ENCODE peak calls at places on chromosomes 11 and 22, in eight cellular contexts. One of them, this sample, is unnamed.
A peak's percentile ranks its signal among the peaks of the same experiment; 100 is the strongest.

GRCh38 chr11:93895106-93895862 is 44.9 kb upstream of the VSTM5 start:
- DNase-seq in neural progenitor cell: peak; percentile 84
- DNase-seq in lower leg skin: no peak
- DNase-seq in cardiac muscle cell: peak; percentile 56
- DNase-seq in ovary: peak; percentile 22
- DNase-seq in endodermal cell: peak; percentile 63
- DNase-seq in spleen: no peak
- DNase-seq in HAP-1: peak; percentile 51
- DNase-seq in this sample: peak; percentile 53

GRCh38 chr11:88179966-88180629 is 4.9 kb upstream of the RAB38 start:
- DNase-seq in neural progenitor cell: no peak
- DNase-seq in ovary: no peak
- DNase-seq in endodermal cell: no peak
- DNase-seq in HAP-1: no peak
- DNase-seq in lower leg skin: no peak
- DNase-seq in spleen: no peak
- DNase-seq in cardiac muscle cell: no peak
- DNase-seq in this sample: no peak

GRCh38 chr11:112922606-112923005 is 38.6 kb upstream of the NCAM1 start:
- DNase-seq in lower leg skin: no peak
- DNase-seq in ovary: no peak
- DNase-seq in cardiac muscle cell: no peak
- DNase-seq in endodermal cell: peak; percentile 76
- DNase-seq in HAP-1: no peak
- DNase-seq in neural progenitor cell: no peak
- DNase-seq in spleen: no peak
- DNase-seq in this sample: no peak

GRCh38 chr11:82546556-82547162 is 187.0 kb downstream of the FAM181B start:
- DNase-seq in endodermal cell: no peak
- DNase-seq in HAP-1: no peak
- DNase-seq in cardiac muscle cell: peak; percentile 2
- DNase-seq in spleen: no peak
- DNase-seq in ovary: no peak
- DNase-seq in neural progenitor cell: peak; percentile 18
- DNase-seq in lower leg skin: no peak
- DNase-seq in this sample: no peak

GRCh38 chr11:11502303-11502828 is 119.4 kb downstream of the GALNT18 start:
- DNase-seq in lower leg skin: no peak
- DNase-seq in endodermal cell: no peak
- DNase-seq in ovary: no peak
- DNase-seq in spleen: no peak
- DNase-seq in neural progenitor cell: no peak
- DNase-seq in HAP-1: no peak
- DNase-seq in cardiac muscle cell: peak; percentile 17
- DNase-seq in this sample: peak; percentile 4

GRCh38 chr22:50059185-50059880 is 1.2 kb upstream of the TTLL8 start:
- DNase-seq in lower leg skin: no peak
- DNase-seq in endodermal cell: peak; percentile 83
- DNase-seq in HAP-1: peak; percentile 31
- DNase-seq in neural progenitor cell: peak; percentile 86
- DNase-seq in ovary: no peak
- DNase-seq in spleen: no peak
- DNase-seq in cardiac muscle cell: peak; percentile 72
- DNase-seq in this sample: peak; percentile 61

GRCh38 chr22:29510542-29510941 is 30.5 kb downstream of the NEFH start:
- DNase-seq in ovary: no peak
- DNase-seq in neural progenitor cell: no peak
- DNase-seq in cardiac muscle cell: no peak
- DNase-seq in endodermal cell: no peak
- DNase-seq in spleen: peak; percentile 9
- DNase-seq in lower leg skin: no peak
- DNase-seq in HAP-1: no peak
- DNase-seq in this sample: no peak

GRCh38 chr22:26734339-26735018 is 77.1 kb downstream of the MIAT start:
- DNase-seq in neural progenitor cell: no peak
- DNase-seq in cardiac muscle cell: no peak
- DNase-seq in endodermal cell: no peak
- DNase-seq in HAP-1: no peak
- DNase-seq in spleen: no peak
- DNase-seq in ovary: no peak
- DNase-seq in lower leg skin: no peak
- DNase-seq in this sample: no peak

GRCh38 chr11:5138256-5138655 is at the start of gene OR52A5:
- DNase-seq in endodermal cell: no peak
- DNase-seq in ovary: no peak
- DNase-seq in neural progenitor cell: no peak
- DNase-seq in lower leg skin: no peak
- DNase-seq in spleen: no peak
- DNase-seq in HAP-1: no peak
- DNase-seq in cardiac muscle cell: no peak
- DNase-seq in this sample: no peak

GRCh38 chr11:57255618-57256017 is 18.6 kb upstream of the APLNR start:
- DNase-seq in HAP-1: no peak
- DNase-seq in neural progenitor cell: no peak
- DNase-seq in lower leg skin: no peak
- DNase-seq in ovary: no peak
- DNase-seq in endodermal cell: no peak
- DNase-seq in cardiac muscle cell: no peak
- DNase-seq in spleen: no peak
- DNase-seq in this sample: no peak

GRCh38 chr11:3135491-3136440 is 29.3 kb downstream of the OSBPL5 start:
- DNase-seq in neural progenitor cell: peak; percentile 77
- DNase-seq in spleen: peak; percentile 82
- DNase-seq in lower leg skin: peak; percentile 79
- DNase-seq in HAP-1: peak; percentile 32
- DNase-seq in ovary: peak; percentile 14
- DNase-seq in cardiac muscle cell: no peak
- DNase-seq in endodermal cell: peak; percentile 85
- DNase-seq in this sample: no peak

GRCh38 chr22:39242809-39243442 is 1.9 kb downstream of the PDGFB start:
- DNase-seq in endodermal cell: peak; percentile 88
- DNase-seq in HAP-1: no peak
- DNase-seq in cardiac muscle cell: no peak
- DNase-seq in spleen: no peak
- DNase-seq in neural progenitor cell: peak; percentile 53
- DNase-seq in lower leg skin: no peak
- DNase-seq in ovary: no peak
- DNase-seq in this sample: peak; percentile 58

GRCh38 chr11:108624196-108624925 is 30.8 kb upstream of the EXPH5 start:
- DNase-seq in neural progenitor cell: no peak
- DNase-seq in cardiac muscle cell: no peak
- DNase-seq in lower leg skin: no peak
- DNase-seq in ovary: no peak
- DNase-seq in HAP-1: no peak
- DNase-seq in endodermal cell: no peak
- DNase-seq in spleen: no peak
- DNase-seq in this sample: no peak

GRCh38 chr11:128687321-128687720 is 6.6 kb upstream of the FLI1 start:
- DNase-seq in spleen: peak; percentile 86
- DNase-seq in ovary: no peak
- DNase-seq in cardiac muscle cell: no peak
- DNase-seq in endodermal cell: peak; percentile 87
- DNase-seq in HAP-1: no peak
- DNase-seq in neural progenitor cell: peak; percentile 75
- DNase-seq in lower leg skin: peak; percentile 90
- DNase-seq in this sample: peak; percentile 50
- H3K4me3 ChIP-seq in spleen: peak overlapping the region; percentile 43
- H3K4me3 ChIP-seq in ovary: no peak overlapping the region
- H3K4me3 ChIP-seq in cardiac muscle cell: peak overlapping the region; percentile 25
- H3K4me3 ChIP-seq in endodermal cell: peak overlapping the region; percentile 65
- H3K4me3 ChIP-seq in HAP-1: no peak overlapping the region
- H3K4me3 ChIP-seq in neural progenitor cell: peak overlapping the region; percentile 35
- H3K4me3 ChIP-seq in lower leg skin: no peak overlapping the region
- H3K4me3 ChIP-seq in this sample: peak overlapping the region; percentile 10

GRCh38 chr11:120511116-120511803 is at the start of gene GRIK4:
- DNase-seq in endodermal cell: peak; percentile 95
- DNase-seq in cardiac muscle cell: peak; percentile 93
- DNase-seq in HAP-1: peak; percentile 92
- DNase-seq in neural progenitor cell: peak; percentile 94
- DNase-seq in ovary: peak; percentile 91
- DNase-seq in lower leg skin: peak; percentile 96
- DNase-seq in spleen: peak; percentile 94
- DNase-seq in this sample: peak; percentile 74
- H3K4me3 ChIP-seq in endodermal cell: no peak within 1 kb of the TSS
- H3K4me3 ChIP-seq in cardiac muscle cell: peak within 1 kb of the TSS; percentile 54
- H3K4me3 ChIP-seq in HAP-1: peak within 1 kb of the TSS; percentile 42
- H3K4me3 ChIP-seq in neural progenitor cell: peak within 1 kb of the TSS; percentile 56
- H3K4me3 ChIP-seq in ovary: peak within 1 kb of the TSS; percentile 48
- H3K4me3 ChIP-seq in lower leg skin: no peak within 1 kb of the TSS
- H3K4me3 ChIP-seq in spleen: peak within 1 kb of the TSS; percentile 20
- H3K4me3 ChIP-seq in this sample: peak within 1 kb of the TSS; percentile 56

DNA sequence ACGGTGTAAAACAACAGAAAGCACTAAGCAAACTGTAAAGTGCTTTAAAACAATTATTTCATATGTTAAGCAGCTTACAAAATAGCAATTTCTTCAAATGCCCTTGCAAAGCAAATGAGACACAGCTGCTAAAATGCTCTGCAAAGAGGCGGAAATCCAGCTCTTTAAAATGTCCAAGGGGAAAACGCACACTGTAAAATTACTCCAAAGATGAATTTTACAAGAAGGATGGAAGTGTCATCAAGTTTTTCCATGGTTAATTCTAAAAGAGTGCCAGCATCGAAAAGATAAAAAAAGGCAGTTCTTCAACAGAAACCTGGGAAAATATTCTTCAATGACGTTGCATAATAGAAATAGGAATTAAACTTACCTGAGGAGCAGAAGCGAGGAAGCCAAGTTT is 64.0 kb upstream of the BLID start:
- DNase-seq in spleen: no peak
- DNase-seq in endodermal cell: no peak
- DNase-seq in neural progenitor cell: no peak
- DNase-seq in HAP-1: no peak
- DNase-seq in lower leg skin: no peak
- DNase-seq in cardiac muscle cell: no peak
- DNase-seq in ovary: no peak
- DNase-seq in this sample: peak; percentile 40
- H3K4me3 ChIP-seq in spleen: no peak overlapping the region
- H3K4me3 ChIP-seq in endodermal cell: no peak overlapping the region
- H3K4me3 ChIP-seq in neural progenitor cell: no peak overlapping the region
- H3K4me3 ChIP-seq in HAP-1: no peak overlapping the region
- H3K4me3 ChIP-seq in lower leg skin: no peak overlapping the region
- H3K4me3 ChIP-seq in cardiac muscle cell: no peak overlapping the region
- H3K4me3 ChIP-seq in ovary: no peak overlapping the region
- H3K4me3 ChIP-seq in this sample: peak overlapping the region; percentile 82

GRCh38 chr11:107014871-107015270 is 3.4 kb downstream of the GUCY1A2 start:
- DNase-seq in HAP-1: no peak
- DNase-seq in spleen: no peak
- DNase-seq in lower leg skin: no peak
- DNase-seq in neural progenitor cell: no peak
- DNase-seq in cardiac muscle cell: no peak
- DNase-seq in ovary: no peak
- DNase-seq in endodermal cell: no peak
- DNase-seq in this sample: no peak
- H3K4me3 ChIP-seq in HAP-1: no peak overlapping the region
- H3K4me3 ChIP-seq in spleen: no peak overlapping the region
- H3K4me3 ChIP-seq in lower leg skin: no peak overlapping the region
- H3K4me3 ChIP-seq in neural progenitor cell: no peak overlapping the region
- H3K4me3 ChIP-seq in cardiac muscle cell: no peak overlapping the region
- H3K4me3 ChIP-seq in ovary: no peak overlapping the region
- H3K4me3 ChIP-seq in endodermal cell: no peak overlapping the region
- H3K4me3 ChIP-seq in this sample: no peak overlapping the region

DNA sequence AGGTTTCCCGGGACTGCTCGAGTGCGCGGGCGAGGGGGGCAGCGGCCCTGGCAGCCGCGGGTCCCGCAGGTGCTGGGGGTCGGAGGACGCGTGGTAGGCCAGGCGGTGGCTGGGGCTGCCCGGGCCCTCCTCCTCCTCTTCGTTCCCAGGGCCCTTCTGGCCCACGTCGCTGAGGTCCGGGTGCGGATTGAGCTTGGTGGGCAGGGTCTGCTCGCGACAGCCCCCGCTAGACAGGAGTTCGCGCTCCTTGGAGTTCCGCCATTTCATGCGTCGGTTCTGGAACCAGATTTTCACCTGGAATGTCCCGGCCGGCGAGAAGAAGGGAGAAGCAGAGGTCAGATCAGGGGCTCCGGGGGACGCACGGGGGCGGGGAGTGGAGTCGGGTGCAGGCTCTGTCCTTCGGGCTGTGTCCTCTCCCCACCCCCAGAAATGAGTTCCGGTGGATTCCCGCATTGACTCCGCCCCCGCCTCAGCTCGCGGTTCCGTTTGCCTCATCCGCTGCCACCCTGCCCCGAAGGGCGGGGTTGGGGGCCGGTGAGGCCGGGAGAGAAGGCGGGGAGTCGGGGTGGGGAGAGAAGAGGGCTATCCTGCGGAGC is 3.9 kb downstream of the DBX1 start:
- DNase-seq in cardiac muscle cell: no peak
- DNase-seq in HAP-1: no peak
- DNase-seq in endodermal cell: peak; percentile 87
- DNase-seq in spleen: peak; percentile 80
- DNase-seq in ovary: no peak
- DNase-seq in neural progenitor cell: peak; percentile 80
- DNase-seq in lower leg skin: no peak
- DNase-seq in this sample: no peak
- H3K4me3 ChIP-seq in cardiac muscle cell: no peak overlapping the region
- H3K4me3 ChIP-seq in HAP-1: no peak overlapping the region
- H3K4me3 ChIP-seq in endodermal cell: peak overlapping the region; percentile 82
- H3K4me3 ChIP-seq in spleen: peak overlapping the region; percentile 17
- H3K4me3 ChIP-seq in ovary: no peak overlapping the region
- H3K4me3 ChIP-seq in neural progenitor cell: peak overlapping the region; percentile 65
- H3K4me3 ChIP-seq in lower leg skin: no peak overlapping the region
- H3K4me3 ChIP-seq in this sample: peak overlapping the region; percentile 23

DNA sequence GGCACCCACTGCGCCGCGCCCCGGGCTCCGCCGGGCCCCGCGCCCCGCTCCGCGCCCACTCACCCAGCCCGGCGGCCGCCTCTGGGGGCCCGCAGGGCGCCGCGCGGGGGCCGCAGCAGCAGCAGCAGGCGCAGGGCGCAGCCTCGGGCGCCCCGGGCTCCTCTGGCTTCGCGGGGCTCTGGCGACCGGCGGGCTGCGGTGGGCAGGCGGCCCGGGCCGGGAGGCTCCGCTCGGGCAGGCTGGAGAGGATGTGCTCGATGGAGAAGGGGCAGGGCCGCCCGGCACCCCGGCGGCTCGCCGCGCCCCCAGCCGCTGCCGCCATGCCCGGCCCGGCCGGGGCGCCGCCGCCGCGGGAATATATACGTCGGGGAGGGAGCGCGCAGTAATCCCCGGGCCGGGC is at the start of gene GSC2:
- DNase-seq in ovary: no peak
- DNase-seq in cardiac muscle cell: no peak
- DNase-seq in spleen: no peak
- DNase-seq in HAP-1: no peak
- DNase-seq in endodermal cell: peak; percentile 56
- DNase-seq in lower leg skin: no peak
- DNase-seq in neural progenitor cell: peak; percentile 38
- DNase-seq in this sample: no peak
- H3K4me3 ChIP-seq in ovary: no peak within 1 kb of the TSS
- H3K4me3 ChIP-seq in cardiac muscle cell: no peak within 1 kb of the TSS
- H3K4me3 ChIP-seq in spleen: peak within 1 kb of the TSS; percentile 13
- H3K4me3 ChIP-seq in HAP-1: peak within 1 kb of the TSS; percentile 7
- H3K4me3 ChIP-seq in endodermal cell: no peak within 1 kb of the TSS
- H3K4me3 ChIP-seq in lower leg skin: no peak within 1 kb of the TSS
- H3K4me3 ChIP-seq in neural progenitor cell: peak within 1 kb of the TSS; percentile 40
- H3K4me3 ChIP-seq in this sample: no peak within 1 kb of the TSS

GRCh38 chr11:64866173-64866491 is 12.3 kb downstream of the EHD1 start:
- DNase-seq in cardiac muscle cell: no peak
- DNase-seq in lower leg skin: no peak
- DNase-seq in HAP-1: no peak
- DNase-seq in spleen: no peak
- DNase-seq in ovary: no peak
- DNase-seq in neural progenitor cell: no peak
- DNase-seq in endodermal cell: no peak
- DNase-seq in this sample: no peak
- H3K4me3 ChIP-seq in cardiac muscle cell: no peak overlapping the region
- H3K4me3 ChIP-seq in lower leg skin: no peak overlapping the region
- H3K4me3 ChIP-seq in HAP-1: no peak overlapping the region
- H3K4me3 ChIP-seq in spleen: no peak overlapping the region
- H3K4me3 ChIP-seq in ovary: no peak overlapping the region
- H3K4me3 ChIP-seq in neural progenitor cell: no peak overlapping the region
- H3K4me3 ChIP-seq in endodermal cell: no peak overlapping the region
- H3K4me3 ChIP-seq in this sample: no peak overlapping the region